ENCODE peak calls at places on chromosomes 16 and 17, in eight cellular contexts. O is stimulated activated CD4-positive, alpha-beta T cell treated with anti-CD3 and anti-CD28 coated beads, Interleukin-4, amount 100 ng/mL, for 4 hours; Y is glomerular endothelial cell; U is HT1080; W is substantia nigra; D is pancreas; E is EL; V is sigmoid colon. N is an unnamed sample.

GRCh38 chr16:50925758-50926357 is 184.0 kb downstream of the CYLD start:
- DNase-seq in D (no peak), O (no peak), W (no peak), V (no peak), U (peak), Y (no peak), E (peak), N (peak)

GRCh38 chr16:87608400-87608985 is 6.2 kb downstream of the JPH3 start:
- DNase-seq in U (peak), E (peak), O (peak), Y (no peak), V (no peak), D (peak), W (no peak), N (peak)

GRCh38 chr16:75108792-75109731 is 7.5 kb downstream of the LDHD start:
- DNase-seq in O (peak), W (peak), U (peak), E (peak), Y (no peak), D (peak), V (peak), N (peak)

GRCh38 chr16:20944861-20945390 is 44.4 kb downstream of the LYRM1 start:
- DNase-seq in D (no peak), V (no peak), E (peak), O (no peak), Y (no peak), W (no peak), U (peak), N (peak)

GRCh38 chr16:88318521-88318920 is 64.2 kb upstream of the ZNF469 start:
- DNase-seq in W (no peak), O (no peak), E (no peak), Y (no peak), U (no peak), D (peak), V (no peak), N (no peak)

GRCh38 chr16:27275394-27275793 is 6.8 kb upstream of the NSMCE1 start:
- DNase-seq in V (no peak), O (no peak), W (no peak), D (no peak), U (no peak), Y (no peak), E (no peak), N (no peak)

GRCh38 chr17:77271421-77271820 is 130.7 kb downstream of the SEC14L1 start:
- DNase-seq in V (no peak), E (no peak), U (no peak), D (no peak), W (no peak), Y (no peak), O (no peak), N (no peak)

GRCh38 chr17:10177131-10177920 is 21.1 kb downstream of the GAS7 start:
- DNase-seq in V (no peak), E (no peak), W (no peak), Y (no peak), U (no peak), D (no peak), O (no peak), N (no peak)

GRCh38 chr16:49622084-49622390 is 233.9 kb downstream of the ZNF423 start:
- DNase-seq in D (no peak), W (no peak), O (no peak), V (peak), U (no peak), Y (no peak), E (no peak), N (no peak)

GRCh38 chr17:16878084-16878483 is 93.8 kb downstream of the TNFRSF13B start:
- DNase-seq in U (no peak), Y (no peak), D (no peak), O (no peak), W (no peak), E (no peak), V (no peak), N (no peak)